ENCODE peak calls at places on chromosomes 7 and 10, in four cellular contexts. J is RKO; M is AML-193; S is activated gamma-delta T cell treated with anti-CD3 and anti-CD28 coated beads, Interleukin-2, amount 50 U/mL, for 16 hours. K is an unnamed sample.

GRCh38 chr7:27210441-27211083 is 10.7 kb upstream of the HOXA13 start:
- DNase-seq in J (peak), M (no peak), S (no peak), K (peak)

GRCh38 chr7:111390000-111390399 is 172.3 kb downstream of the IMMP2L start:
- DNase-seq in J (no peak), M (no peak), S (no peak), K (no peak)

GRCh38 chr7:154304231-154304630 is 252.0 kb downstream of the DPP6 start:
- DNase-seq in J (no peak), M (no peak), S (no peak), K (no peak)

GRCh38 chr10:71860243-71861029 is 9.4 kb upstream of the PSAP start:
- DNase-seq in J (peak), M (peak), S (no peak), K (peak)

GRCh38 chr7:36408589-36408988 is 18.9 kb downstream of the ANLN start:
- DNase-seq in J (no peak), M (no peak), S (no peak), K (peak)

GRCh38 chr7:71507665-71508064 is 375.7 kb downstream of the GALNT17 start:
- DNase-seq in J (no peak), M (no peak), S (no peak), K (no peak)

GRCh38 chr10:59682986-59683937 is 26.4 kb downstream of the SLC16A9 start:
- DNase-seq in J (no peak), M (no peak), S (no peak), K (no peak)

GRCh38 chr7:158771-159170 is 33.6 kb upstream of the FAM20C start:
- DNase-seq in J (no peak), M (no peak), S (no peak), K (no peak)

GRCh38 chr7:88539977-88540376 is 219.5 kb upstream of the ZNF804B start:
- DNase-seq in J (no peak), M (no peak), S (no peak), K (no peak)

GRCh38 chr10:76918106-76918505 is 719.5 kb downstream of the KCNMA1 start:
- DNase-seq in J (no peak), M (no peak), S (no peak), K (no peak)

GRCh38 chr10:3226960-3227724 is 54.6 kb upstream of the PITRM1 start:
- DNase-seq in J (peak), M (no peak), S (no peak), K (no peak)

GRCh38 chr10:61842755-61843497 is 58.6 kb upstream of the ARID5B start:
- DNase-seq in J (peak), M (no peak), S (no peak), K (no peak)

GRCh38 chr7:123622660-123623386 is 21.2 kb downstream of the ASB15 start:
- DNase-seq in J (no peak), M (no peak), S (no peak), K (no peak)

GRCh38 chr7:42982604-42983115 is 50.5 kb downstream of the MRPL32 start:
- DNase-seq in J (peak), M (no peak), S (no peak), K (no peak)

GRCh38 chr7:106187613-106188350 is 75.7 kb upstream of the SYPL1 start:
- DNase-seq in J (peak), M (no peak), S (no peak), K (no peak)

GRCh38 chr10:95229724-95230627 is 35.9 kb downstream of the ACSM6 start:
- DNase-seq in J (peak), M (no peak), S (no peak), K (peak)

GRCh38 chr10:28810062-28810870 is 132.9 kb downstream of the BAMBI start:
- DNase-seq in J (no peak), M (no peak), S (no peak), K (no peak)

GRCh38 chr10:72066318-72067284 is 21.8 kb downstream of the SPOCK2 start:
- DNase-seq in J (no peak), M (no peak), S (no peak), K (no peak)

GRCh38 chr7:28239823-28240204 is 59.2 kb upstream of the JAZF1 start:
- DNase-seq in J (no peak), M (peak), S (no peak), K (no peak)

GRCh38 chr7:138892808-138893207 is 88.4 kb downstream of the KIAA1549 start:
- DNase-seq in J (no peak), M (no peak), S (no peak), K (no peak)

GRCh38 chr7:65448824-65449504 is 75.3 kb downstream of the ZNF92 start:
- DNase-seq in J (peak), M (no peak), S (no peak), K (no peak)

GRCh38 chr10:69861251-69862240 is 59.8 kb downstream of the COL13A1 start:
- DNase-seq in J (peak), M (peak), S (no peak), K (peak)

GRCh38 chr7:141462958-141463357 is 88.3 kb upstream of the AGK start:
- DNase-seq in J (no peak), M (no peak), S (no peak), K (no peak)

GRCh38 chr7:12386237-12386839 is 17.3 kb downstream of the VWDE start:
- DNase-seq in J (no peak), M (no peak), S (no peak), K (no peak)

GRCh38 chr10:11170993-11171416 is 153.3 kb downstream of the CELF2 start:
- DNase-seq in J (no peak), M (peak), S (no peak), K (no peak)

GRCh38 chr10:53379951-53380350 is 607.4 kb upstream of the MBL2 start:
- DNase-seq in J (peak), M (no peak), S (no peak), K (no peak)

GRCh38 chr10:25226775-25227682 is 52.2 kb downstream of the GPR158 start:
- DNase-seq in J (peak), M (peak), S (no peak), K (peak)

GRCh38 chr7:93715234-93715633 is 140.7 kb upstream of the CALCR start:
- DNase-seq in J (peak), M (no peak), S (no peak), K (peak)

GRCh38 chr10:97916586-97916985 is 66.9 kb downstream of the GOLGA7B start:
- DNase-seq in J (no peak), M (no peak), S (no peak), K (no peak)

GRCh38 chr7:108643136-108643535 is 73.5 kb downstream of the DNAJB9 start:
- DNase-seq in J (no peak), M (no peak), S (no peak), K (no peak)

GRCh38 chr7:130319541-130319940 is 25.1 kb upstream of the CPA5 start:
- DNase-seq in J (no peak), M (no peak), S (no peak), K (peak)

GRCh38 chr7:54846272-54846671 is 87.3 kb upstream of the SEC61G start:
- DNase-seq in J (no peak), M (no peak), S (no peak), K (no peak)

GRCh38 chr7:29254663-29255062 is 60.1 kb downstream of the CHN2 start:
- DNase-seq in J (no peak), M (no peak), S (no peak), K (peak)

GRCh38 chr10:78690354-78691111 is 378.2 kb upstream of the ZMIZ1 start:
- DNase-seq in J (no peak), M (no peak), S (no peak), K (no peak)

GRCh38 chr10:60282771-60283353 is 106.8 kb downstream of the ANK3 start:
- DNase-seq in J (no peak), M (peak), S (no peak), K (no peak)

GRCh38 chr7:4739528-4739992 is 35.9 kb upstream of the AP5Z1 start:
- DNase-seq in J (no peak), M (no peak), S (no peak), K (peak)

GRCh38 chr10:68559872-68560200 is 301 bp upstream of the TET1 start:
- DNase-seq in J (no peak), M (peak), S (no peak), K (peak)

GRCh38 chr7:37901890-37902524 is 14.6 kb downstream of the SFRP4 start:
- DNase-seq in J (no peak), M (no peak), S (no peak), K (no peak)

GRCh38 chr7:123126691-123127090 is 73.1 kb downstream of the SLC13A1 start:
- DNase-seq in J (no peak), M (no peak), S (no peak), K (no peak)

K was measured in SK-MEL-5.